ENCODE peak calls at places on chromosome 21, in four cellular contexts. T, O, U and H are unnamed samples.

GRCh38 chr21:45447821-45448220 is 42.9 kb downstream of the COL18A1 start:
- DNase-seq in T (no peak), O (no peak), U (no peak), H (no peak)

GRCh38 chr21:34536820-34537219 is 24.8 kb upstream of the KCNE1 start:
- DNase-seq in T (peak; percentile 55), O (no peak), U (no peak), H (peak; percentile 86)

GRCh38 chr21:44761011-44761729 is 40.5 kb downstream of the UBE2G2 start:
- DNase-seq in T (no peak), O (no peak), U (peak; percentile 66), H (no peak)

GRCh38 chr21:35719105-35719504 is 341.2 kb downstream of the SETD4 start:
- DNase-seq in T (no peak), O (no peak), U (no peak), H (no peak)

GRCh38 chr21:16169102-16169511 is 439.3 kb downstream of the USP25 start:
- DNase-seq in T (peak; percentile 31), O (no peak), U (no peak), H (no peak)

GRCh38 chr21:34796518-34797201 is 127.9 kb downstream of the CLIC6 start:
- DNase-seq in T (no peak), O (no peak), U (no peak), H (no peak)

GRCh38 chr21:45157932-45158331 is 83.6 kb downstream of the ADARB1 start:
- DNase-seq in T (no peak), O (no peak), U (no peak), H (no peak)

GRCh38 chr21:36744560-36745231 is 45.8 kb downstream of the SIM2 start:
- DNase-seq in T (no peak), O (no peak), U (no peak), H (no peak)

GRCh38 chr21:43869486-43870325 is 4.7 kb downstream of the AGPAT3 start:
- DNase-seq in T (no peak), O (no peak), U (no peak), H (no peak)

GRCh38 chr21:27365394-27365793 is 398.5 kb upstream of the ADAMTS5 start:
- DNase-seq in T (no peak), O (no peak), U (no peak), H (no peak)

GRCh38 chr21:45358261-45358670 is 46.7 kb upstream of the COL18A1 start:
- DNase-seq in T (no peak), O (no peak), U (no peak), H (no peak)

GRCh38 chr21:33308586-33309490 is 15.9 kb upstream of the IFNAR1 start:
- DNase-seq in T (peak; percentile 85), O (no peak), U (no peak), H (peak; percentile 82)

GRCh38 chr21:41641510-41641815 is 125.4 kb downstream of the RIPK4 start:
- DNase-seq in T (no peak), O (no peak), U (no peak), H (no peak)

GRCh38 chr21:28590026-28590425 is 402.7 kb downstream of the LTN1 start:
- DNase-seq in T (no peak), O (no peak), U (no peak), H (no peak)

GRCh38 chr21:37767984-37768383 is 148.3 kb downstream of the KCNJ6 start:
- DNase-seq in T (peak; percentile 71), O (no peak), U (no peak), H (no peak)

GRCh38 chr21:45455321-45456013 is 50.5 kb downstream of the COL18A1 start:
- DNase-seq in T (peak; percentile 30), O (no peak), U (no peak), H (peak; percentile 71)

GRCh38 chr21:41210405-41211040 is 42.6 kb downstream of the BACE2 start:
- DNase-seq in T (no peak), O (no peak), U (no peak), H (no peak)

GRCh38 chr21:45480701-45481500 is 61.3 kb downstream of the SLC19A1 start:
- DNase-seq in T (no peak), O (no peak), U (no peak), H (no peak)

GRCh38 chr21:31530364-31530763 is 129.1 kb upstream of the SOD1 start:
- DNase-seq in T (no peak), O (no peak), U (no peak), H (no peak)

GRCh38 chr21:32705901-32706300 is 21.9 kb downstream of the SYNJ1 start:
- DNase-seq in T (no peak), O (no peak), U (no peak), H (no peak)